ENCODE peak calls at places on chromosomes 12 and 14, in six cellular contexts. H is left ventricle myocardium inferior, U is HS-27A, Y is EL, S is hepatic stellate cell, Q is GM13976. X is an unnamed sample.

GRCh38 chr12:118102070-118102469 is 1.7 kb downstream of the VSIG10 start:
- DNase-seq in S (no peak), H (no peak), Y (peak; percentile 54), Q (no peak), U (no peak), X (no peak)

GRCh38 chr14:46985529-46986137 is 334.1 kb upstream of the RPL10L start:
- DNase-seq in H (no peak), S (no peak), Y (no peak), Q (no peak), U (no peak), X (no peak)

GRCh38 chr14:90091393-90091792 is 29.6 kb downstream of the KCNK13 start:
- DNase-seq in U (peak; percentile 60), Q (no peak), H (no peak), Y (peak; percentile 72), S (peak; percentile 14), X (no peak)

GRCh38 chr14:36173161-36173560 is 3.4 kb downstream of the PTCSC3 start:
- DNase-seq in Q (no peak), H (no peak), U (no peak), Y (no peak), S (no peak), X (no peak)

GRCh38 chr12:108634225-108634795 is 616 bp upstream of the SELPLG start:
- DNase-seq in Y (no peak), Q (no peak), S (no peak), U (no peak), H (no peak), X (no peak)

GRCh38 chr12:93757792-93758694 is 80.9 kb downstream of the CRADD start:
- DNase-seq in H (no peak), Q (no peak), Y (no peak), U (no peak), S (no peak), X (no peak)

GRCh38 chr14:103179078-103179477 is 55.8 kb downstream of the TNFAIP2 start:
- DNase-seq in Y (no peak), U (no peak), H (no peak), S (no peak), Q (no peak), X (no peak)

GRCh38 chr12:92242917-92243316 is 97.3 kb upstream of the BTG1 start:
- DNase-seq in Y (no peak), S (no peak), H (no peak), Q (no peak), U (no peak), X (no peak)

GRCh38 chr12:47547077-47547476 is 158.8 kb downstream of the RPAP3 start:
- DNase-seq in H (no peak), U (peak; percentile 17), S (peak; percentile 40), Q (no peak), Y (peak; percentile 55), X (no peak)

GRCh38 chr12:22781339-22781738 is 156.4 kb downstream of the ETNK1 start:
- DNase-seq in H (no peak), U (no peak), Q (no peak), Y (no peak), S (no peak), X (no peak)

GRCh38 chr12:68374315-68374982 is 42.3 kb upstream of the MDM1 start:
- DNase-seq in H (no peak), S (no peak), U (no peak), Q (peak; percentile 66), Y (no peak), X (peak; percentile 53)

GRCh38 chr14:94391284-94391914 is 3.0 kb upstream of the SERPINA1 start:
- DNase-seq in H (no peak), U (no peak), S (no peak), Y (no peak), Q (no peak), X (no peak)

GRCh38 chr12:64180951-64181350 is 41.1 kb downstream of the KICS2 start:
- DNase-seq in U (peak; percentile 42), Q (no peak), Y (peak; percentile 79), S (no peak), H (no peak), X (no peak)

GRCh38 chr12:12491634-12492033 is 71.0 kb downstream of the DUSP16 start:
- DNase-seq in S (no peak), H (no peak), Y (no peak), Q (no peak), U (no peak), X (no peak)

GRCh38 chr12:124646385-124647230 is 79.2 kb upstream of the NCOR2 start:
- DNase-seq in Q (peak; percentile 67), H (no peak), S (no peak), U (no peak), Y (no peak), X (no peak)

GRCh38 chr14:52895000-52895399 is 55.9 kb downstream of the FERMT2 start:
- DNase-seq in U (no peak), S (no peak), Y (peak; percentile 69), Q (peak; percentile 32), H (no peak), X (peak; percentile 11)

GRCh38 chr12:97716356-97716755 is 253.8 kb downstream of the RMST start:
- DNase-seq in Y (no peak), S (no peak), Q (no peak), H (no peak), U (no peak), X (no peak)

GRCh38 chr14:66330916-66331315 is 155.3 kb upstream of the CCDC196 start:
- DNase-seq in S (no peak), H (no peak), U (no peak), Y (peak; percentile 31), Q (no peak), X (no peak)

GRCh38 chr14:93085916-93086315 is 29.8 kb downstream of the ITPK1 start:
- DNase-seq in H (no peak), Q (no peak), Y (peak; percentile 62), U (no peak), S (no peak), X (no peak)

GRCh38 chr12:122860052-122860853 is 25.0 kb downstream of the HIP1R start:
- DNase-seq in Y (peak; percentile 75), U (no peak), H (peak; percentile 85), Q (peak; percentile 92), S (peak; percentile 90), X (peak; percentile 92)

GRCh38 chr14:31659278-31659677 is 98.1 kb downstream of the NUBPL start:
- DNase-seq in U (no peak), S (no peak), Y (no peak), Q (no peak), H (no peak), X (no peak)

GRCh38 chr12:54870617-54871016 is 16.3 kb downstream of the MUCL1 start:
- DNase-seq in S (no peak), Q (no peak), Y (no peak), U (no peak), H (no peak), X (no peak)

GRCh38 chr12:68977909-68978610 is 45.1 kb upstream of the CPM start:
- DNase-seq in S (no peak), Q (no peak), H (no peak), U (no peak), Y (no peak), X (no peak)

GRCh38 chr14:74190910-74191575 is 48.2 kb upstream of the VSX2 start:
- DNase-seq in Q (no peak), Y (no peak), S (no peak), H (no peak), U (no peak), X (no peak)

GRCh38 chr14:103735439-103735814 is 19.8 kb downstream of the ZFYVE21 start:
- DNase-seq in Q (no peak), U (no peak), Y (no peak), H (no peak), S (no peak), X (no peak)

GRCh38 chr14:51283402-51283825 is 43.4 kb downstream of the TMX1 start:
- DNase-seq in S (peak; percentile 63), H (no peak), U (peak; percentile 81), Q (peak; percentile 42), Y (peak; percentile 90), X (peak; percentile 45)

GRCh38 chr14:104864267-104865068 is 600 bp upstream of the CEP170B start:
- DNase-seq in S (no peak), Y (no peak), Q (no peak), U (no peak), H (peak; percentile 23), X (no peak)

GRCh38 chr14:106436310-106436905 is 910.0 kb downstream of the TMEM121 start:
- DNase-seq in H (peak; percentile 19), Q (peak; percentile 14), S (no peak), Y (no peak), U (no peak), X (no peak)

X was measured in GM20000.